ENCODE peak calls at places on chromosomes 16 and 17, in nine cellular contexts. D is HS-27A; W is CD4-positive, CD25-positive, alpha-beta regulatory T cell; T is EH; S is mesothelial cell of epicardium; L is occipital lobe; Q is hippocampal formation; M is stimulated activated CD4-positive, alpha-beta T cell treated with anti-CD3 and anti-CD28 coated beads, Interleukin-12 subunit alpha, Interleukin-12 subunit beta, amount 100 ng/mL, for 48 hours; C is HuH-7. U is an unnamed sample.

GRCh38 chr17:82238562-82239201 is 9.8 kb downstream of the SLC16A3 start:
- DNase-seq in C (no peak), W (peak), T (peak), Q (no peak), D (no peak), L (peak), M (peak), S (no peak), U (peak)

GRCh38 chr17:57281887-57282653 is 25.7 kb downstream of the MSI2 start:
- DNase-seq in W (no peak), L (no peak), Q (no peak), S (no peak), C (no peak), T (peak), M (no peak), D (no peak), U (peak)

GRCh38 chr17:83073389-83074063 is 5.9 kb upstream of the METRNL start:
- DNase-seq in S (no peak), D (no peak), M (no peak), T (no peak), C (no peak), W (no peak), L (no peak), Q (no peak), U (no peak)

GRCh38 chr17:17988427-17988945 is 15.8 kb downstream of the DRC3 start:
- DNase-seq in M (no peak), T (no peak), C (no peak), W (no peak), D (no peak), S (no peak), L (no peak), Q (no peak), U (no peak)

GRCh38 chr16:85536411-85537330 is 76.5 kb upstream of the GSE1 start:
- DNase-seq in C (no peak), D (no peak), T (no peak), W (no peak), L (no peak), M (no peak), S (no peak), Q (no peak), U (no peak)

GRCh38 chr16:29126057-29126494 is 141.2 kb downstream of the LAT start:
- DNase-seq in C (no peak), W (no peak), Q (no peak), S (no peak), D (no peak), L (no peak), T (no peak), M (no peak), U (no peak)

GRCh38 chr16:86072328-86073102 is 173.6 kb downstream of the IRF8 start:
- DNase-seq in D (peak), T (peak), Q (peak), S (no peak), C (peak), W (no peak), L (peak), M (peak), U (peak)

GRCh38 chr16:8126313-8126712 is 464.0 kb downstream of the TMEM114 start:
- DNase-seq in W (no peak), S (no peak), C (no peak), T (no peak), L (no peak), M (no peak), D (no peak), Q (no peak), U (no peak)

GRCh38 chr17:8337802-8338744 is 1.6 kb upstream of the ODF4 start:
- DNase-seq in S (no peak), L (no peak), C (no peak), W (no peak), M (no peak), D (no peak), T (no peak), Q (no peak), U (no peak)

GRCh38 chr17:12909511-12909910 is 108.3 kb downstream of the ELAC2 start:
- DNase-seq in S (no peak), L (no peak), D (no peak), W (no peak), C (no peak), M (no peak), Q (no peak), T (no peak), U (no peak)

GRCh38 chr16:88331989-88332920 is 50.5 kb upstream of the ZNF469 start:
- DNase-seq in M (no peak), S (no peak), Q (no peak), W (no peak), C (no peak), T (peak), D (peak), L (no peak), U (no peak)

GRCh38 chr17:42845918-42846593 is 1.7 kb downstream of the AOC2 start:
- DNase-seq in T (no peak), Q (no peak), C (no peak), W (no peak), L (no peak), M (peak), D (no peak), S (no peak), U (peak)

GRCh38 chr16:88857728-88858339 is 907 bp downstream of the TRAPPC2L start:
- DNase-seq in T (peak), W (peak), Q (peak), D (peak), S (peak), C (peak), M (peak), L (peak), U (peak)

GRCh38 chr16:56743840-56744239 is 13.9 kb downstream of the NUP93 start:
- DNase-seq in W (no peak), D (no peak), T (peak), C (no peak), L (no peak), S (no peak), Q (no peak), M (no peak), U (no peak)

GRCh38 chr17:48131216-48131824 is 23.8 kb downstream of the SNX11 start:
- DNase-seq in L (no peak), M (no peak), Q (peak), S (no peak), T (peak), C (peak), D (peak), W (peak), U (peak)

GRCh38 chr16:82061861-82062525 is 26.9 kb downstream of the HSD17B2 start:
- DNase-seq in Q (no peak), D (no peak), S (no peak), W (no peak), T (peak), C (no peak), M (no peak), L (no peak), U (no peak)

GRCh38 chr16:3358884-3359283 is 3.2 kb downstream of the OR2C1 start:
- DNase-seq in L (no peak), D (no peak), S (no peak), Q (no peak), M (no peak), T (no peak), W (no peak), C (no peak), U (no peak)

GRCh38 chr16:46884513-46885293 is 541 bp downstream of the GPT2 start:
- DNase-seq in S (no peak), Q (peak), T (peak), W (no peak), D (no peak), C (no peak), L (no peak), M (no peak), U (no peak)